ENCODE peak calls at places on chromosomes 13 and 19, in six cellular contexts. A is mammary epithelial cell; B is neural progenitor cell; V is COR-L47; H is AML-193; L is stimulated activated CD4-positive, alpha-beta T cell treated with anti-CD3 and anti-CD28 coated beads, TNF-alpha, amount 100 ng/mL, for 24 hours. K is an unnamed sample.

GRCh38 chr13:74574964-74575728 is 440.9 kb upstream of the KLF12 start:
- DNase-seq in H (no peak), A (no peak), V (peak), B (no peak), L (no peak), K (no peak)

GRCh38 chr13:21674271-21675009 is 3.6 kb downstream of the FGF9 start:
- DNase-seq in B (peak), L (no peak), A (no peak), V (peak), H (no peak), K (no peak)

GRCh38 chr19:44741258-44741731 is 7.2 kb upstream of the BCL3 start:
- DNase-seq in H (no peak), A (peak), L (no peak), B (no peak), V (no peak), K (no peak)

GRCh38 chr13:113938716-113939115 is 35.2 kb downstream of the C13orf46 start:
- DNase-seq in L (no peak), A (no peak), B (no peak), H (no peak), V (peak), K (no peak)

GRCh38 chr19:53190253-53190652 is 2.9 kb downstream of the ZNF665 start:
- DNase-seq in V (no peak), L (no peak), A (no peak), H (no peak), B (no peak), K (no peak)

GRCh38 chr13:66995366-66995663 is 234.8 kb downstream of the PCDH9 start:
- DNase-seq in V (no peak), A (no peak), B (no peak), H (no peak), L (no peak), K (no peak)

GRCh38 chr13:41302743-41303142 is 8.3 kb upstream of the NAA16 start:
- DNase-seq in L (no peak), V (no peak), A (no peak), H (no peak), B (no peak), K (no peak)

GRCh38 chr13:111789420-111789819 is 277.5 kb upstream of the SOX1 start:
- DNase-seq in L (no peak), B (no peak), A (no peak), V (no peak), H (no peak), K (no peak)

GRCh38 chr13:95254341-95254740 is 46.9 kb downstream of the ABCC4 start:
- DNase-seq in V (no peak), A (peak), B (no peak), L (no peak), H (no peak), K (no peak)

GRCh38 chr13:29520671-29521070 is 74.8 kb downstream of the SLC7A1 start:
- DNase-seq in H (no peak), A (no peak), V (no peak), L (no peak), B (no peak), K (no peak)

GRCh38 chr19:17648097-17648660 is 40.0 kb downstream of the UNC13A start:
- DNase-seq in H (no peak), V (no peak), B (no peak), A (no peak), L (no peak), K (no peak)

GRCh38 chr13:41268764-41269163 is 5.4 kb upstream of the MTRF1 start:
- DNase-seq in L (no peak), A (peak), V (peak), H (no peak), B (peak), K (no peak)

GRCh38 chr13:111575719-111576118 is 255.3 kb downstream of the TEX29 start:
- DNase-seq in A (no peak), B (no peak), H (no peak), V (no peak), L (no peak), K (no peak)

GRCh38 chr19:6774821-6775707 is 2.6 kb downstream of the VAV1 start:
- DNase-seq in B (peak), A (no peak), V (no peak), H (peak), L (no peak), K (no peak)

GRCh38 chr19:7848779-7849457 is 18.9 kb downstream of the EVI5L start:
- DNase-seq in B (no peak), A (no peak), L (no peak), V (no peak), H (no peak), K (no peak)

GRCh38 chr19:53102701-53103140 is 501 bp downstream of the ZNF160 start:
- DNase-seq in L (peak), H (no peak), A (peak), B (peak), V (no peak), K (peak)

GRCh38 chr19:40650749-40651305 is 39.6 kb downstream of the NUMBL start:
- DNase-seq in H (no peak), A (no peak), V (no peak), B (no peak), L (no peak), K (no peak)

GRCh38 chr19:245457-245856 is 45.7 kb downstream of the PLPP2 start:
- DNase-seq in H (no peak), V (no peak), A (no peak), B (no peak), L (no peak), K (no peak)

GRCh38 chr19:30742539-30742938 is 370.4 kb downstream of the ZNF536 start:
- DNase-seq in A (no peak), B (no peak), V (no peak), H (no peak), L (no peak), K (no peak)

GRCh38 chr19:18852634-18853033 is 20.9 kb downstream of the UPF1 start:
- DNase-seq in L (no peak), V (no peak), H (no peak), A (peak), B (no peak), K (no peak)

GRCh38 chr13:22454586-22454985 is 726.2 kb upstream of the SGCG start:
- DNase-seq in B (no peak), H (no peak), L (no peak), V (no peak), A (no peak), K (no peak)

GRCh38 chr13:39941236-39941635 is 285.8 kb downstream of the COG6 start:
- DNase-seq in H (no peak), V (no peak), L (no peak), A (no peak), B (no peak), K (no peak)

GRCh38 chr13:83883061-83883523 is 818 bp upstream of the SLITRK1 start:
- DNase-seq in V (no peak), A (no peak), H (no peak), L (no peak), B (peak), K (no peak)

GRCh38 chr13:110442946-110443632 is 118.4 kb downstream of the RAB20 start:
- DNase-seq in B (no peak), V (no peak), H (no peak), L (no peak), A (peak), K (no peak)

GRCh38 chr13:100356889-100357288 is 231.7 kb downstream of the GGACT start:
- DNase-seq in L (no peak), B (no peak), V (no peak), H (peak), A (no peak), K (no peak)

GRCh38 chr19:4701557-4701956 is 22.1 kb downstream of the DPP9 start:
- DNase-seq in V (no peak), H (no peak), L (no peak), B (no peak), A (no peak), K (no peak)

GRCh38 chr13:114259974-114260373 is 21.4 kb upstream of the UPF3A start:
- DNase-seq in V (peak), A (no peak), L (no peak), B (no peak), H (no peak), K (no peak)

GRCh38 chr13:44549461-44549860 is 26.7 kb downstream of the TSC22D1 start:
- DNase-seq in H (no peak), B (no peak), L (no peak), A (no peak), V (no peak), K (no peak)

GRCh38 chr19:37963190-37963947 is 56.4 kb downstream of the SIPA1L3 start:
- DNase-seq in H (no peak), A (no peak), V (no peak), L (no peak), B (no peak), K (no peak)

GRCh38 chr19:42279148-42279901 is 10.3 kb downstream of the CIC start:
- DNase-seq in L (no peak), H (no peak), B (no peak), A (no peak), V (no peak), K (no peak)

GRCh38 chr19:16928916-16929315 is 40.1 kb downstream of the F2RL3 start:
- DNase-seq in B (no peak), A (no peak), V (no peak), L (no peak), H (no peak), K (no peak)

GRCh38 chr13:76016799-76017198 is 380.7 kb downstream of the LMO7 start:
- DNase-seq in H (peak), L (no peak), B (peak), A (peak), V (peak), K (no peak)

GRCh38 chr13:112720814-112721197 is 31.0 kb downstream of the ATP11A start:
- DNase-seq in H (no peak), L (no peak), A (no peak), B (no peak), V (no peak), K (no peak)

GRCh38 chr13:99765869-99766268 is 205.7 kb downstream of the ZIC5 start:
- DNase-seq in B (no peak), L (no peak), H (no peak), V (no peak), A (no peak), K (no peak)

K was measured in GM19239.